ENCODE peak calls at places on chromosomes 5 and 9, in five cellular contexts. One of them, this sample, is unnamed.

GRCh38 chr5:176814313-176814685 is 3.9 kb downstream of the UNC5A start:
- DNase-seq in H1: no peak
- DNase-seq in GM12878: no peak
- DNase-seq in NT2/D1: no peak
- DNase-seq in HepG2: no peak
- DNase-seq in this sample: no peak

GRCh38 chr5:37184748-37185364 is 64.3 kb downstream of the CPLANE1 start:
- DNase-seq in GM12878: peak
- DNase-seq in H1: no peak
- DNase-seq in HepG2: no peak
- DNase-seq in NT2/D1: no peak
- DNase-seq in this sample: no peak

GRCh38 chr9:107929439-107929838 is 439.9 kb upstream of the KLF4 start:
- DNase-seq in HepG2: no peak
- DNase-seq in GM12878: no peak
- DNase-seq in NT2/D1: no peak
- DNase-seq in H1: no peak
- DNase-seq in this sample: no peak

GRCh38 chr9:105697871-105698270 is 3.5 kb downstream of the TMEM38B start:
- DNase-seq in NT2/D1: no peak
- DNase-seq in H1: no peak
- DNase-seq in GM12878: no peak
- DNase-seq in HepG2: no peak
- DNase-seq in this sample: peak

GRCh38 chr5:151820903-151821302 is 49.1 kb downstream of the G3BP1 start:
- DNase-seq in H1: no peak
- DNase-seq in NT2/D1: no peak
- DNase-seq in HepG2: peak
- DNase-seq in GM12878: no peak
- DNase-seq in this sample: no peak

GRCh38 chr9:17531642-17532254 is 47.1 kb upstream of the SH3GL2 start:
- DNase-seq in HepG2: peak
- DNase-seq in NT2/D1: peak
- DNase-seq in GM12878: no peak
- DNase-seq in H1: no peak
- DNase-seq in this sample: peak

GRCh38 chr9:69667306-69667705 is 4.9 kb downstream of the APBA1 start:
- DNase-seq in GM12878: no peak
- DNase-seq in H1: no peak
- DNase-seq in HepG2: no peak
- DNase-seq in NT2/D1: peak
- DNase-seq in this sample: no peak

GRCh38 chr5:151904921-151905320 is 19.7 kb downstream of the GLRA1 start:
- DNase-seq in H1: no peak
- DNase-seq in NT2/D1: no peak
- DNase-seq in HepG2: no peak
- DNase-seq in GM12878: no peak
- DNase-seq in this sample: no peak

GRCh38 chr5:139795074-139796001 is at the start of gene PSD2:
- DNase-seq in NT2/D1: no peak
- DNase-seq in GM12878: no peak
- DNase-seq in HepG2: no peak
- DNase-seq in H1: no peak
- DNase-seq in this sample: peak
- TF ChIP-seq SUZ12 in NT2/D1: no peak
- TF ChIP-seq SUZ12 in GM12878: no peak
- TF ChIP-seq SUZ12 in HepG2: no peak
- TF ChIP-seq SUZ12 in H1: no peak
- TF ChIP-seq SUZ12 in this sample: no peak

GRCh38 chr5:154223320-154223719 is 32.8 kb downstream of the GALNT10 start:
- DNase-seq in HepG2: no peak
- DNase-seq in GM12878: no peak
- DNase-seq in NT2/D1: no peak
- DNase-seq in H1: no peak
- DNase-seq in this sample: no peak

GRCh38 chr5:154222414-154222813 is 31.9 kb downstream of the GALNT10 start:
- DNase-seq in NT2/D1: no peak
- DNase-seq in HepG2: no peak
- DNase-seq in H1: no peak
- DNase-seq in GM12878: no peak
- DNase-seq in this sample: no peak

GRCh38 chr5:154220625-154221024 is 30.1 kb downstream of the GALNT10 start:
- DNase-seq in HepG2: no peak
- DNase-seq in H1: no peak
- DNase-seq in GM12878: no peak
- DNase-seq in NT2/D1: no peak
- DNase-seq in this sample: no peak

GRCh38 chr5:154215931-154216330 is 25.4 kb downstream of the GALNT10 start:
- DNase-seq in GM12878: no peak
- DNase-seq in HepG2: no peak
- DNase-seq in NT2/D1: no peak
- DNase-seq in H1: no peak
- DNase-seq in this sample: no peak

DNA sequence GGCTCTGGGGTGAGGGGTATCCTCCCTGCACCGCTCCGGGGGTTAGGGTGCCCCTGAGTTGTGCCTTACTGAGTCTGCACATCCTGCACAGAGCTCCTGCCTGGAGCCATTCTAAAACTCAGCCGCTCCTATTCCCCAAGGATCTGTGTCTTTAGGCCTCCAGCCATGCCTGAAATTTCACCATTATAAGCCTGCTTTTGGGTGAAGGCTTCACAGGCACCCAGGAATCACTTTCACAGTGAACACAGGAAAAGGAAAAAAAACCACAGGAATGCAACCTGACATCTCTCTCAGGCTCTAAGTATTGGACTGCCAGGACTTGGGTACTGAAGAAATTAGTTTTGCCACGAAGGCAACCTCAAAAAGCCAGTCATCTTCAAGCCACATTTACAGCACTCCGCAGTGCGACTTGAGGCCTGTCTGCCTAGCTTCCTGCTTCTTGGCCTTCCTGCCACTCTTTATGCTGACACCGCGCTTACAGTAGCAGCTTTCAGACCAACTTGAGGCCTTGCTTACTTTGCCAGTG is 30.9 kb downstream of the GALNT10 start:
- DNase-seq in GM12878: no peak
- DNase-seq in H1: no peak
- DNase-seq in NT2/D1: no peak
- DNase-seq in HepG2: no peak
- DNase-seq in this sample: no peak
- TF ChIP-seq SUZ12 in GM12878: no peak
- TF ChIP-seq SUZ12 in H1: no peak
- TF ChIP-seq SUZ12 in NT2/D1: no peak
- TF ChIP-seq SUZ12 in HepG2: no peak
- TF ChIP-seq SUZ12 in this sample: no peak

GRCh38 chr9:131113655-131114563 is 11.5 kb upstream of the NUP214 start:
- DNase-seq in GM12878: no peak
- DNase-seq in NT2/D1: no peak
- DNase-seq in H1: no peak
- DNase-seq in HepG2: no peak
- DNase-seq in this sample: no peak

GRCh38 chr9:131112374-131113159 is 12.8 kb upstream of the NUP214 start:
- DNase-seq in HepG2: no peak
- DNase-seq in NT2/D1: no peak
- DNase-seq in GM12878: no peak
- DNase-seq in H1: no peak
- DNase-seq in this sample: no peak

GRCh38 chr9:131111854-131112311 is 13.5 kb upstream of the NUP214 start:
- DNase-seq in NT2/D1: no peak
- DNase-seq in HepG2: peak
- DNase-seq in GM12878: no peak
- DNase-seq in H1: no peak
- DNase-seq in this sample: no peak

GRCh38 chr9:131107760-131108159 is 11.4 kb downstream of the AIF1L start:
- DNase-seq in H1: no peak
- DNase-seq in NT2/D1: no peak
- DNase-seq in HepG2: no peak
- DNase-seq in GM12878: no peak
- DNase-seq in this sample: no peak

GRCh38 chr9:131111186-131111853 is 14.1 kb upstream of the NUP214 start:
- DNase-seq in GM12878: no peak
- DNase-seq in NT2/D1: no peak
- DNase-seq in H1: no peak
- DNase-seq in HepG2: no peak
- DNase-seq in this sample: no peak
- TF ChIP-seq SUZ12 in GM12878: no peak
- TF ChIP-seq SUZ12 in NT2/D1: no peak
- TF ChIP-seq SUZ12 in H1: no peak
- TF ChIP-seq SUZ12 in HepG2: no peak
- TF ChIP-seq SUZ12 in this sample: no peak

GRCh38 chr5:56164371-56164770 is 68.8 kb downstream of the ANKRD55 start:
- DNase-seq in GM12878: no peak
- DNase-seq in HepG2: no peak
- DNase-seq in H1: no peak
- DNase-seq in NT2/D1: no peak
- DNase-seq in this sample: no peak
- TF ChIP-seq SUZ12 in GM12878: no peak
- TF ChIP-seq SUZ12 in HepG2: no peak
- TF ChIP-seq SUZ12 in H1: no peak
- TF ChIP-seq SUZ12 in NT2/D1: no peak
- TF ChIP-seq SUZ12 in this sample: no peak

DNA sequence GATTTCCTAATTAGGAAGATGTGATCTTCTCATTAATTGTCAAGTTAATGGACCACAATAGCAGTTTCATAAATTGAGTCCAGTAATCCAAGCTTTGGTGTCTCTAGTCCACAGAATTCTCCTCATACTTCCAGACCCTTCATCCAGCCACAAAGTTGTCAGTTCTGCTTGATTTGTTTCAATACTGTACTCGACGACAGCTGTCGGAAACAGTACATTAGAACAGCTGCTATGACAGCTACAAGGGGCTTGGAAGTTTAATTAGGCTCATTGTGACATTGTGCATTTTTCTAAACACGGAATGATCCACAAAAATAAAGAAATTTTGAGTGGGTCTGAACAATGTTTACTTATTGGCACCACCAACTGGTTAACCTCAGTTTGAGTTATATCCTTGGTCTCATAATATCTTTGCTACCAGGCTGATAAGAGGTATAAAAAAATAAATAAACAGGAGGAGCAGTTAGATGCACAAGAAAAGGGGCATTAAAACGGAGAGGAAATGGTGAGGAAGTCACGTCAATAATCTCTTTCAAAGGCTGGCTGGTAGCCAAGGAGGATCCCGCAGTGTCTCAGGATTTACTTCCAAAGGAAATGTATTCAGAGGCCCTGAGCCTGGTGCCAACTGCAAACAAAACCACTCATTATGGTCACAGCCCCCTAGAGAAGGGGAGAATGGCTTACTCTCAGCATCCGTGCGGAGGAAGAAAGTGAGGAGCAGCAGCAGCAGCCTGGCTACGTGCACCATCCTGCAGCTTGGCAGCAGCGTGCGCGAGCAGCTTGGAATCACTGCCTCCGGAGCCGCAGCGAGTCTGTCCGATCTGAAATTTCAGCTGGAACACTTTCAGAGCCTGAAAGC is 933.7 kb upstream of the DMAC1 start:
- DNase-seq in H1: no peak
- DNase-seq in HepG2: no peak
- DNase-seq in NT2/D1: no peak
- DNase-seq in GM12878: no peak
- DNase-seq in this sample: peak
- TF ChIP-seq SUZ12 in H1: no peak
- TF ChIP-seq SUZ12 in HepG2: no peak
- TF ChIP-seq SUZ12 in NT2/D1: no peak
- TF ChIP-seq SUZ12 in GM12878: no peak
- TF ChIP-seq SUZ12 in this sample: no peak

GRCh38 chr9:130639866-130640555 is 24.4 kb upstream of the PRDM12 start:
- DNase-seq in H1: no peak
- DNase-seq in GM12878: no peak
- DNase-seq in HepG2: no peak
- DNase-seq in NT2/D1: no peak
- DNase-seq in this sample: no peak
- TF ChIP-seq SUZ12 in H1: no peak
- TF ChIP-seq SUZ12 in GM12878: no peak
- TF ChIP-seq SUZ12 in HepG2: no peak
- TF ChIP-seq SUZ12 in NT2/D1: no peak
- TF ChIP-seq SUZ12 in this sample: no peak

DNA sequence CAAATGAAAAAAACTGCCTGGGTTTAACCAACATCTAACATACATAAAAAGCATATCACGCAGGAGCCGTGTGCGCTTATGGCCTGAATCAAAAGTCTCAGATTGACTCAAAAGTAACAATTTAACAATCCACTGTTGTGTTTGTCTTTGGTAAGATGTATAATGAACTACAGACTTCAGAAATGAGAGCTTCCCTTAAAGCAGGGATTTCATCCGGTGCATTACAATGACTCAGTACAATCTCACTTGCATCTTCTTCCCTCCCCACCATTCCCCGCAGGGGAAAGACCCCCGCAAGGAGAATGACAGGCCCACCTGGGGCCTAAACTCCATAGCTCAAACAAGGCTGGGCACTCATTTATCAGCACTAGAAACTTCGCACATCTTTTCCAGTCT is 1.4 kb downstream of the ZFR start:
- DNase-seq in H1: no peak
- DNase-seq in NT2/D1: no peak
- DNase-seq in HepG2: no peak
- DNase-seq in GM12878: peak
- DNase-seq in this sample: no peak
- TF ChIP-seq SUZ12 in H1: no peak
- TF ChIP-seq SUZ12 in NT2/D1: no peak
- TF ChIP-seq SUZ12 in HepG2: no peak
- TF ChIP-seq SUZ12 in GM12878: no peak
- TF ChIP-seq SUZ12 in this sample: no peak

GRCh38 chr9:99363509-99363908 is 141.4 kb downstream of the SEC61B start:
- DNase-seq in NT2/D1: no peak
- DNase-seq in GM12878: no peak
- DNase-seq in H1: no peak
- DNase-seq in HepG2: no peak
- DNase-seq in this sample: no peak

GRCh38 chr9:99362317-99362716 is 140.2 kb downstream of the SEC61B start:
- DNase-seq in NT2/D1: no peak
- DNase-seq in GM12878: no peak
- DNase-seq in HepG2: no peak
- DNase-seq in H1: no peak
- DNase-seq in this sample: no peak

GRCh38 chr9:99366183-99366582 is 144.1 kb downstream of the SEC61B start:
- DNase-seq in NT2/D1: no peak
- DNase-seq in HepG2: no peak
- DNase-seq in H1: no peak
- DNase-seq in GM12878: no peak
- DNase-seq in this sample: no peak

GRCh38 chr9:99366601-99367000 is 144.5 kb downstream of the SEC61B start:
- DNase-seq in HepG2: no peak
- DNase-seq in GM12878: no peak
- DNase-seq in NT2/D1: no peak
- DNase-seq in H1: no peak
- DNase-seq in this sample: no peak

GRCh38 chr9:99365233-99365980 is 143.3 kb downstream of the SEC61B start:
- DNase-seq in GM12878: no peak
- DNase-seq in NT2/D1: no peak
- DNase-seq in H1: no peak
- DNase-seq in HepG2: no peak
- DNase-seq in this sample: no peak
- TF ChIP-seq SUZ12 in GM12878: no peak
- TF ChIP-seq SUZ12 in NT2/D1: no peak
- TF ChIP-seq SUZ12 in H1: no peak
- TF ChIP-seq SUZ12 in HepG2: no peak
- TF ChIP-seq SUZ12 in this sample: no peak

GRCh38 chr5:177959315-177959714 is 36.7 kb downstream of the PROP1 start:
- DNase-seq in H1: no peak
- DNase-seq in GM12878: no peak
- DNase-seq in NT2/D1: no peak
- DNase-seq in HepG2: no peak
- DNase-seq in this sample: no peak

GRCh38 chr5:177958696-177959095 is 37.3 kb downstream of the PROP1 start:
- DNase-seq in H1: no peak
- DNase-seq in GM12878: no peak
- DNase-seq in NT2/D1: no peak
- DNase-seq in HepG2: no peak
- DNase-seq in this sample: no peak

GRCh38 chr5:177957241-177957640 is 38.8 kb downstream of the PROP1 start:
- DNase-seq in GM12878: no peak
- DNase-seq in NT2/D1: no peak
- DNase-seq in HepG2: no peak
- DNase-seq in H1: no peak
- DNase-seq in this sample: no peak
- TF ChIP-seq SUZ12 in GM12878: no peak
- TF ChIP-seq SUZ12 in NT2/D1: no peak
- TF ChIP-seq SUZ12 in HepG2: no peak
- TF ChIP-seq SUZ12 in H1: no peak
- TF ChIP-seq SUZ12 in this sample: no peak

This sample was measured in HEK293T.